ENCODE peak calls at places on chromosomes 6 and 20, in five cellular contexts. N is H1, G is GM12878, A is HCT116, V is K562. W is an unnamed sample.

GRCh38 chr20:61951695-61952533 is 113.8 kb downstream of the TAF4 start:
- DNase-seq in G (no peak), V (peak), A (no peak), N (peak), W (no peak)

GRCh38 chr20:18727032-18727508 is 86.5 kb upstream of the SCP2D1 start:
- DNase-seq in V (no peak), N (no peak), A (no peak), G (no peak), W (no peak)

GRCh38 chr20:3741846-3742458 is 9.5 kb downstream of the HSPA12B start:
- DNase-seq in V (no peak), G (no peak), N (no peak), A (no peak), W (no peak)

GRCh38 chr6:10478187-10479040 is 42.7 kb upstream of the GCNT2 start:
- DNase-seq in N (no peak), A (peak), V (peak), G (no peak), W (peak)

GRCh38 chr20:19251958-19252669 is 39.7 kb downstream of the SLC24A3 start:
- DNase-seq in A (no peak), G (no peak), N (peak), V (no peak), W (no peak)

GRCh38 chr6:68343901-68344300 is 291.2 kb upstream of the ADGRB3 start:
- DNase-seq in A (no peak), G (no peak), N (peak), V (peak), W (peak)

GRCh38 chr20:51021067-51022025 is 1.6 kb downstream of the KCNG1 start:
- DNase-seq in V (no peak), G (no peak), N (peak), A (no peak), W (no peak)

GRCh38 chr6:117919775-117920492 is 12.9 kb downstream of the SLC35F1 start:
- DNase-seq in A (no peak), V (no peak), G (no peak), N (peak), W (no peak)

GRCh38 chr6:20658053-20658452 is 123.8 kb downstream of the CDKAL1 start:
- DNase-seq in V (no peak), A (no peak), N (no peak), G (no peak), W (peak)

GRCh38 chr6:96391776-96392175 is 129.8 kb upstream of the UFL1 start:
- DNase-seq in V (no peak), N (peak), G (no peak), A (no peak), W (no peak)

GRCh38 chr6:3808759-3809514 is 40.2 kb upstream of the FAM50B start:
- DNase-seq in G (no peak), V (no peak), A (peak), N (no peak), W (peak)

GRCh38 chr20:48202774-48203173 is 417.5 kb upstream of the SULF2 start:
- DNase-seq in G (no peak), N (no peak), A (no peak), V (no peak), W (no peak)

GRCh38 chr6:33860006-33860405 is 56.2 kb upstream of the MLN start:
- DNase-seq in A (no peak), N (no peak), G (no peak), V (no peak), W (no peak)

GRCh38 chr6:108662702-108663101 is 102.0 kb downstream of the FOXO3 start:
- DNase-seq in A (no peak), N (no peak), G (no peak), V (no peak), W (no peak)

GRCh38 chr6:167968091-167968490 is 29.4 kb upstream of the KIF25 start:
- DNase-seq in N (peak), G (no peak), A (peak), V (peak), W (peak)

GRCh38 chr6:65289491-65289890 is 417.5 kb downstream of the EYS start:
- DNase-seq in G (no peak), A (no peak), N (no peak), V (no peak), W (no peak)

GRCh38 chr20:57654363-57654997 is 34.3 kb upstream of the ZBP1 start:
- DNase-seq in A (peak), V (peak), N (peak), G (no peak), W (peak)

GRCh38 chr6:35341557-35341956 is 801 bp upstream of the PPARD start:
- DNase-seq in V (peak), N (no peak), G (no peak), A (peak), W (no peak)

GRCh38 chr20:56758706-56759105 is 129.6 kb downstream of the TFAP2C start:
- DNase-seq in G (no peak), N (no peak), V (no peak), A (no peak), W (no peak)

GRCh38 chr20:50646483-50646996 is 44.8 kb downstream of the RIPOR3 start:
- DNase-seq in G (no peak), V (peak), A (no peak), N (no peak), W (no peak)

GRCh38 chr20:63522091-63522868 is 1.7 kb downstream of the PPDPF start:
- DNase-seq in V (no peak), A (no peak), N (peak), G (no peak), W (no peak)

DNA sequence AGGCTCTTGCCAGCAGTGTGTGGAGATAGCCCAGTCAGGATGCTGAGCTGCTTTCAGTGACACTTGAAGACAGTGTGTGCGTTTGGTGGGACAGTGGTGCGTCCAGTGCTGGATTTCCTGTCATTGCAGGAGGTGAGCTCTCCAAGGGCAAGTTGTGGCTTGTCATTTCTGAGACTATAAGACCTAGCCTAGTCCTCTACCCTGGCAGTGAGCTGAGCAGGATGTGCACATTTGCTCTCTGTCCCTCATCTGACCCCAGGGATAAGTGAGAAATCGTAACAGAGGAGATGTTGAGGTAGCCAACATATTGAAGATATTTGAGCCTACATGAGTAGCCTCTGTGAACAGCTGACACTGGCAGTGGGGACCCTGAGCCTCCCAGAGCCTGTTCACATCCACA is 47.8 kb upstream of the RNF8 start:
- DNase-seq in A (no peak), G (no peak), V (no peak), N (no peak), W (no peak)
- TF ChIP-seq SIN3A in A (no peak), G (no peak), V (no peak), N (no peak), W (no peak)

DNA sequence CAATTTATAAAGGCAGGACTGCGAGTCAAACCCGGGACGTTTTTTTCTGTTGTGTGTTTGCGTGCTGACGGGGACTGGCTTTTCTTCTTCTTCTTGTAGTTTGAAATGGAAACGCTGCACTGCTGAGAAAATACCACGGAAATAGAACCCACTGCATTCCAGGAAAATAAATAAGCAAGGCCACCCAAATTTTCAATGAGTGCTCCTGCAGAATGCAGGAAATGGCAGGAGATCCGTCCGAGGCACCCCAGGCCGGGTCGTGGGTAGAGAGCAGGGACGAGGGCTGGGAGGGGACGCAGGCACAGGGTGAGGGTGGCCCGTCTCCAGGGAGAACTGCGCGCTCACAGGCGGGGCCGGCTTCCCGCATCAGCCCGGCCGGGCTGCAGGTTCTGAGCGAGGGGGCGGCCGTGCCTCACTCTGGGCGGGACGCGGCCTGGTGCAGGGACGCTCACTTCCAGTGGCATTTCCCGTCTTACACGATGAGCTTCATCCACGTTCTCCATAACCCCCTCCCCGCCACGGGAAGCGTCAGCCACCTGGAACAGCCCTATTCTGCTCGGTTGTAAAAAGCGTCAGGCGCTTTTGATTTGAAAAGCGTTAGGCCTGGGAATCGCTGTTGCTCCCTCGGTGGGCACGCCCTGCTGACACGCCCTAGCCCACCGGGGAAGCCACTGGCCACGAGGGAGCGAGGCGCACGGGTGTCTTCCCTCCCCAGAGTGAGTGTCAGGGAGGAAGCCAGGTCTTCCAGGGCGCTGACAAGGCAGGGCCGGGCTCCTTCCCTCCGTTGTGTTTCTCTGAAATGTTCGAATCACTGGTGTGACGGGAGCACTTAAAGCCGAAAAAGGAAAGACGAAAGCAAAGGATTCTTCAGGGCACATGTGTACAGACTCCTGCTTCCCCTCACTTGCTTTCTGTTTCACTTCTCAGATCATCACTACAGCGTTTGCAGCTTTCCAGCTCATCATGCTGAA is 17.9 kb upstream of the EXOC2 start:
- DNase-seq in A (no peak), N (peak), V (no peak), G (peak), W (no peak)
- TF ChIP-seq POLR2A in A (no peak), N (no peak), V (no peak), G (peak), W (no peak)

DNA sequence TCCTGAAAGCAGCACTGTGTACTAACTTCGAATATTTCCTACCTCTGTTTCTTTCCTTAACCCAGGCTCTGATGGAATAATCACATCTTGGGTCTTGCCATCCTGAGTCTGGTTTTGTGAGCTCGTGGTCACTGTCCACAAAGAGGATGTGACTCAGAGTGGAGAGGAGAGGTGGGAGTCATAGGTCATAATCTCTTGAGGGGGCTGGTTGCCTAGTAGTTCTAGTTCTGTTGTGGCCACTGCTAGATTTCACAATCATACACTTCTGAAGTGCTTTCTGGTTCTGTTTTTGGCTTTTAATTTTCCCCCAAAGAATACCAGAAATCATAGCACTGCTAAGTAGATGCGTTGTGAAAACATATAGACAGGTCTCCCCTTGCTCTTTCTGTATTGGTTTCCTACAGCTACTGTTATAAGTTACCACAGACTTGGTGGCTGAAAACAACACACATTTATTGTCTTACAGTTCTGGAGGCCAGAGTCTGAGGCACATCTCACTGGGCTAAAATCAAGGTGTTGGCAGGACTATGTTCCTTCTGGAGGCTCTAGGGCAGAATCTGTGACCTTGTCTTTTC is 102.8 kb downstream of the NRSN1 start:
- DNase-seq in N (no peak), G (no peak), A (no peak), V (no peak), W (peak)
- TF ChIP-seq SIN3A in N (no peak), G (no peak), A (no peak), V (no peak), W (no peak)

GRCh38 chr6:31340228-31340627 is 16.8 kb downstream of the HLA-B start:
- DNase-seq in G (no peak), N (no peak), A (no peak), V (no peak), W (no peak)
- TF ChIP-seq POLR2A in G (no peak), N (no peak), A (no peak), V (no peak), W (no peak)

DNA sequence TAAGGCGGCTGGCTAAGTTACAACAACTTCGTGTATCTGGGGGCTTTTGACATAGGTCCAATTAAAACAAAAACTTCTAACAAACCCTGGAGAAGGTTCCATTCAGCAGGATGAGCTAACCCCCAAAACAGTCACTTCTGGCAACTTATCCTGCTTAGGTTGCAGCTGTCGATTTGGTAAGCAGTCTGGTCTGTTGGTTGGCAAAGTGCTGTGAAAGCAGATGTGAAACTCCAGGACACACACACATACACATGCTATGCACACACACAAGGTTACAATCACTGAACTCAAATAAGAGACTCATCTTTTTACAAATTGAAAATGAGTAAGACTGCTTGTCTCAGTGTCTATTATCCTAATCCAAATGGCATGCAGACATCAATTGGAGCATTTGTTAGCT is 119.0 kb upstream of the STMND1 start:
- DNase-seq in N (no peak), A (no peak), G (peak), V (no peak), W (no peak)
- TF ChIP-seq SIN3A in N (no peak), A (no peak), G (no peak), V (no peak), W (no peak)

GRCh38 chr6:166806962-166807757 is 149.2 kb downstream of the RNASET2 start:
- DNase-seq in A (no peak), V (no peak), N (no peak), G (no peak), W (no peak)

GRCh38 chr6:166802437-166802836 is 153.9 kb downstream of the RNASET2 start:
- DNase-seq in A (no peak), N (no peak), V (no peak), G (no peak), W (no peak)

GRCh38 chr6:166809721-166810120 is 146.6 kb downstream of the RNASET2 start:
- DNase-seq in V (no peak), A (no peak), G (no peak), N (no peak), W (no peak)

GRCh38 chr6:166803455-166803854 is 152.9 kb downstream of the RNASET2 start:
- DNase-seq in G (no peak), A (no peak), V (no peak), N (no peak), W (no peak)

GRCh38 chr6:166806217-166806838 is 150.0 kb downstream of the RNASET2 start:
- DNase-seq in A (no peak), V (no peak), N (no peak), G (no peak), W (no peak)
- TF ChIP-seq POLR2A in A (no peak), V (no peak), N (no peak), G (no peak), W (no peak)

GRCh38 chr6:12245360-12245759 is 44.8 kb upstream of the EDN1 start:
- DNase-seq in A (no peak), N (no peak), V (no peak), G (no peak), W (no peak)

GRCh38 chr6:12238191-12238590 is 52.0 kb upstream of the EDN1 start:
- DNase-seq in G (no peak), V (no peak), A (no peak), N (no peak), W (no peak)

GRCh38 chr6:12243169-12243568 is 47.0 kb upstream of the EDN1 start:
- DNase-seq in G (no peak), A (no peak), V (no peak), N (no peak), W (no peak)

GRCh38 chr6:12245763-12246720 is 44.1 kb upstream of the EDN1 start:
- DNase-seq in A (no peak), N (no peak), V (no peak), G (no peak), W (no peak)

DNA sequence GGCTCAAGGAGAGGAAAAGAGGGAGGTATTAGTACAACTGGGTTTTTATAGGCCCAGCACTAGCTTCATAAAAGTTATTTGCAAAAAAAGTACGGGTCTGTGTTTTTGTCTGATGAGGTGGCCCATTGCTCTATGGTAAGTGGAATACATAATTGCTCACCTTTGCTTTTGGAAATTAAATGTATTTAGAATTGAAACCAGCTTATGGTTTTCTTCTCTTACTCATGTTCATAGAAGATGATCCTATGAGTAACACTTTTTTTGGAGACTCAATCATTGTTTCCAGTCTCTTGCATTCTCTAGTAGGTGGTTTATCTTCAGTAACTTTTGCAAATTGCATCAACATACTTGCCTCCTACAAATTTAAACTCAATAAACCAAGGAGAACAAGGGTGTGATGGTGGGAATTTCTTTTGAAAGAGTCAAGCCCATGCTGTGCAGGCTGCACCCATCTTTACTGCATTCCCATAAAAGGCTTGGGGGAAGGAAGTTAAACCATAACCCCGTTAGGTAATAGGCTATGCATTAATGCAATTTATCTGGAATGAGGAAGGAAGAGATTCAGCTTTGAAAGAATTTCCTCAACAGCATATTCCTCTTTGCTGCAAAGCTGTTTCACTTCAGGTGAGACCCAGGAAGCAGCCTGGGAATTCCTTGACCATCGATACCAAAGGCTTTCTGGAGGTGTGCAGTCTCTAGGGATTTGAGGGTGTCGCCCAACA is 48.5 kb upstream of the EDN1 start:
- DNase-seq in N (no peak), G (no peak), A (no peak), V (no peak), W (no peak)
- TF ChIP-seq SIN3A in N (no peak), G (no peak), A (no peak), V (no peak), W (no peak)

GRCh38 chr6:28383235-28384142 is 16.1 kb downstream of the ZSCAN12 start:
- DNase-seq in G (no peak), N (peak), A (peak), V (peak), W (peak)
- TF ChIP-seq POLR2A in G (peak), N (peak), A (peak), V (peak), W (peak)

GRCh38 chr20:17712201-17712600 is 12.4 kb downstream of the BANF2 start:
- DNase-seq in V (no peak), A (no peak), N (no peak), G (no peak), W (no peak)

GRCh38 chr20:17710379-17711305 is 10.9 kb downstream of the BANF2 start:
- DNase-seq in N (no peak), V (peak), G (no peak), A (no peak), W (peak)

GRCh38 chr20:17709361-17710293 is 9.9 kb downstream of the BANF2 start:
- DNase-seq in N (no peak), A (no peak), V (no peak), G (no peak), W (peak)

GRCh38 chr20:17715075-17715474 is 15.3 kb downstream of the BANF2 start:
- DNase-seq in G (no peak), A (no peak), N (no peak), V (no peak), W (no peak)

DNA sequence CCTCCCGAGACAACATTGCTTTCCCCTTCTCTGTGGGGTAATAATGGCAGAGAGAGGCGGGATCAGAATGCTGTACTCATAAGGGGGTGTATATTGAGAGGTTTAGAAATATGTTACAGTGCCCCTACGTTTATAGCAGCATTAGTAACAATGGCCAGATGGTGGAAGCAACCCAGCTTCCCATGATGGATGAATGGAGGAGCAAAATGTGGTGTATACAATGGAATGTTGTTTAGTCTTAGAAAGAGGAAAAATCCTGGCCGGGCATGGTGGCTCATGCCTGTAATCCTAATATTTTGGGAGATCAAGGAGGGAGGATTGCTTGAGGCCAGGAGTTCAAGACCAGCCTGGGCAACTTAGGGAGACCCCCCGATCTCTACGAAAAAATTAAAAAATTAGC is 12.9 kb downstream of the BANF2 start:
- DNase-seq in G (no peak), V (no peak), N (no peak), A (no peak), W (no peak)
- TF ChIP-seq SIN3A in G (no peak), V (no peak), N (no peak), A (no peak), W (no peak)

W was measured in HepG2.